ENCODE peak calls at places on chromosomes 16 and 17, in five cellular contexts. D, X, P, F and A are unnamed samples. For H3K9me3, the result is how much of the 10 kb centered on the place peaks cover.

GRCh38 chr16:52254753-52255152 is 292.2 kb downstream of the TOX3 start:
- DNase-seq in F (no peak), P (no peak), D (no peak), X (no peak), A (peak)

GRCh38 chr16:30841332-30841731 is 52.5 kb downstream of the BCL7C start:
- DNase-seq in F (no peak), P (no peak), X (no peak), D (no peak), A (no peak)

GRCh38 chr17:75720656-75721462 is at the start of gene ITGB4:
- DNase-seq in X (peak), D (peak), F (peak), P (peak), A (peak)

GRCh38 chr16:56389554-56389953 is 35.8 kb downstream of the AMFR start:
- DNase-seq in F (no peak), X (peak), P (no peak), D (no peak), A (peak)

GRCh38 chr17:2094891-2095535 is 40.1 kb downstream of the HIC1 start:
- DNase-seq in P (peak), X (no peak), F (peak), D (peak), A (peak)

GRCh38 chr17:67491009-67491677 is 114.1 kb downstream of the PITPNC1 start:
- DNase-seq in D (peak), X (peak), P (peak), F (no peak), A (no peak)

GRCh38 chr16:66874079-66874775 is 6.1 kb upstream of the PDP2 start:
- DNase-seq in D (no peak), X (peak), P (no peak), F (peak), A (no peak)

GRCh38 chr16:117381-118365 is 20.8 kb downstream of the NPRL3 start:
- DNase-seq in P (peak), X (no peak), D (peak), F (peak), A (peak)

GRCh38 chr16:2038359-2039285 is 9.0 kb downstream of the NTHL1 start:
- DNase-seq in D (peak), X (no peak), F (no peak), P (peak), A (no peak)

GRCh38 chr16:85716016-85716679 is 27.4 kb upstream of the GINS2 start:
- DNase-seq in D (no peak), P (no peak), X (no peak), F (no peak), A (no peak)

GRCh38 chr17:63423251-63423950 is 22.7 kb downstream of the CYB561 start:
- DNase-seq in F (no peak), X (peak), D (no peak), P (no peak), A (no peak)

GRCh38 chr17:36721560-36722120 is 120.3 kb downstream of the MRM1 start:
- DNase-seq in P (no peak), F (no peak), D (no peak), X (no peak), A (no peak)

GRCh38 chr17:34305606-34306005 is 13.6 kb upstream of the CCL8 start:
- DNase-seq in D (no peak), F (no peak), X (no peak), P (no peak), A (no peak)

GRCh38 chr16:75227361-75228142 is 8.8 kb downstream of the CTRB1 start:
- DNase-seq in P (no peak), F (no peak), D (no peak), X (no peak), A (no peak)

GRCh38 chr17:48488548-48489106 is 42.2 kb downstream of the HOXB1 start:
- DNase-seq in P (no peak), X (no peak), F (peak), D (no peak), A (no peak)

GRCh38 chr16:84735846-84736586 is 36.2 kb downstream of the USP10 start:
- DNase-seq in P (no peak), F (no peak), X (no peak), D (no peak), A (peak)

GRCh38 chr17:43839670-43840101 is 6.7 kb upstream of the MPP3 start:
- DNase-seq in D (no peak), X (peak), P (no peak), F (no peak), A (no peak)

GRCh38 chr16:75938818-75939217 is 212.5 kb upstream of the CPHXL start:
- DNase-seq in F (no peak), X (peak), D (no peak), P (no peak), A (no peak)

GRCh38 chr16:87707714-87708113 is 58.1 kb downstream of the KLHDC4 start:
- DNase-seq in X (no peak), D (no peak), P (no peak), F (no peak), A (no peak)

GRCh38 chr17:78818932-78819331 is 21.7 kb downstream of the USP36 start:
- DNase-seq in D (no peak), X (no peak), P (no peak), F (no peak), A (peak)

GRCh38 chr17:82734987-82735866 is at the start of gene FN3K:
- DNase-seq in D (peak), P (peak), F (no peak), X (peak), A (peak)

GRCh38 chr16:23327836-23328235 is 25.7 kb downstream of the SCNN1B start:
- DNase-seq in P (no peak), D (no peak), X (no peak), F (no peak), A (no peak)

GRCh38 chr17:77266891-77267341 is 126.1 kb downstream of the SEC14L1 start:
- DNase-seq in D (no peak), P (no peak), F (peak), X (no peak), A (peak)

GRCh38 chr17:76390003-76390421 is 5.6 kb downstream of the SPHK1 start:
- DNase-seq in P (no peak), D (no peak), X (no peak), F (no peak), A (peak)

GRCh38 chr17:72116692-72117469 is 3.9 kb upstream of the SOX9 start:
- DNase-seq in P (no peak), F (no peak), D (no peak), X (peak), A (peak)

DNA sequence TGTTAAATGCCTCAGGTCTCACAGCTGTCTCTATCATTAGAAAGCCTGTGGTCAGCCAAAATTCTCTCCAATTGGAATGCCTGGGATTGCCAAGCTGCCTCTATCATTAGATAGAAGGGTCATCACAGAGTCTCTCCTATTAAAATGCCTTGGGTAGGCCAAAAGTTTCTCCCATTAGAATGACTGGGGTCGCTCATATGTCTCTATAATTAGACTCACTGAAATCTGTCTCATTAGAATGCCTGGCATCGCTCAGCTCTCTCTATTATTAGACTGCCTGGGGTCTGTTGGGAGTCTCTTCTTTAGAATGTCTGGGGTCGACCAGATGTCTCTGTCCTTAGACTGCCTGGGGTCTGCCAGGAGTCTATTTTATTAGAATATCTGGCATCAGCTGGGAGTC is 2265.1 kb downstream of the TP53TG3F start:
- DNase-seq in F (no peak), P (no peak), X (no peak), D (no peak), A (no peak)
- H3K9me3 ChIP-seq in F (under half), P (under half), X (under half), D (under half), A (under half)

DNA sequence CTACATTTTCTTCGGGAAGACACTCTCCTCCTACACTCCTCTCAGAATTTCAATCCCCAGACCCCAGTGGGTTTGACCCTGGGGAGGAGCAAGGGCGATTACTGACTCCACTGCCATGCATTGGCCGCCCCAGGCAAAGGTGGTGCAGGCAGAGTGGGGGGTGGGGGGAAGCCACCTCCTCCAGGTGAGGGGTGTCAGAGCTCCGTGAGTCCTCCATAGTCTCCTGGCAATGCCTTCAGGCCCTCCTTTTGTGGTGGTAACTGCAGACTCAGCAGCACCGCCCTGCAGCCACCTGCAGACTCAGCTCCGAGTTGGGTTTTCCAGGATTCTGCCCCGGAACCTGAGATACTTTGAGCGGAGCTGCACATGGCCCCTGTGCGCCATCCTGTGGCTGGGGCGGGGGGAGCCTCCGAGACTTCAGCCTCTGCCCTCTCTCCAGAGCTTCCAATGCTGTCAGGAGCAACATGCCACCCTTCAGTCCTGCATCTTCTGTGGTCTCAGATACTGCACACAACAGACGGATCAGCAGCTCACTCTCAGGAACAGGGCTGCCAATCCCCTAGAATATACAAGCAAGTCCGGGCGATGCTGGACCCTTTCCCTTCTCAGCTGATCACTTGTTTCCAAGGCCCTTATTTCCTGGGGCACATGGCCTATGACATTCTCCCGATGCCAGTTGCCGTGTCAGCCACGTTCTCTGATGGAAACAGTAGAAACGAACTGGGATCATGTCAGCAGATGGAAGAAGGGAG is 2.4 kb upstream of the SLC47A2 start:
- DNase-seq in P (no peak), F (no peak), D (no peak), X (peak), A (no peak)
- TF ChIP-seq CTCF in P (no peak), F (peak), D (no peak), X (peak), A (peak)

DNA sequence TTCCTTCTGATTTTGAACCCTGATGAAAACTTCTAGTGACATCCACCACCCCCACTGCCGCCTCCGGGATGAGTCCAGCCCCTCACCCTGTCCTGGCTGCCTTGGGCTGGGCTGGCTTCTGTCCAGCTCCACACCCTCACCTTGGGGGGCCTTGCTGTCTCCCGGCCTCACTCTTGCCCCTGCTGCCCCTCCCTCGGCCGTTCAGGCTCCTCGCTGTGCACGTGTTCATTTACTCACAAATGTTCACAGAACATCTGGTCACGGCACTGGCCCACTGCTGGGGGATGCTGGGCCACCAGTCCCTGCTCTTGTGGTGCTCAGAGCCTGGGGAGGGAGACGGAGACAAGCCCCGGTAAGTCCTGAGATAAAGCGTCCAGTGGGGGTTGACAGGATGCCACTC is 40.6 kb downstream of the PRMT7 start:
- DNase-seq in D (no peak), P (no peak), F (no peak), X (no peak), A (no peak)
- H3K27ac ChIP-seq in D (no peak), P (no peak), F (no peak), X (no peak), A (no peak)

DNA sequence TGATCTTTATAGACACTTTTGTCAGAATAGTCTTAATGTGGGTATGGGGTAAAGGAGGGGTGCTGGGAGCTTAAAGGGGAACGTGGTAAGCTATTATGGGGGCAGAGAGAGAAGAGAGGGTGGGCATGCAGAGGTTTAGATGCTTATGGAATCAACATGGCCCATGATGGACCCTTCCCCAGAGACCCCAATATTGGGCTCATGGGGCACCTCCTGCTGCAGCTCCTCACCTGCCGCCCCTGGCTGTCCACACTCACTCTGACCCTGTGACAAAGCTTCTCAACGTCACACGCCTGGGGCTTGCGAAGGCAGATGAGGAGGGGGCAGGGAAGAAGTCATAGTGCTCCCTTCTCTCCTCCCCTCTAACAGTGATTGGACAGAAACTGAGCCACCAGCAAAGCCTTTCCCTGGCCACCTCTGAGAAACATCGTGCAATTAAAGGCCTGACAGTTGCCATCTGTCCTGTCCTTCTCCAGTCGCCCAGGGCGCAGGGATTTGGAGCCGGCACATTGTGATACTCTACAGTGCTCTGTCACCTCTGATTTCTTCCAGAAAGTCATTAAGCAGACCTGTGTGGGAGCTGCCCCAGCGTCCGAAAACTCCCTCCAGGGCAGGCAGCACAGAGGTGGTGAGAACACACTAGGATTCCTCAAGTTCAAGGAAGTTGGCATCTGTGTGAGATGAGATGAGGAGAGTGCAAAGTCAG is 95.4 kb downstream of the SHISA6 start:
- DNase-seq in X (no peak), P (no peak), D (no peak), F (no peak), A (no peak)
- H3K9me3 ChIP-seq in X (under half), P (under half), D (under half), F (under half), A (under half)

GRCh38 chr17:15247891-15248529 is 17.1 kb downstream of the PMP22 start:
- DNase-seq in P (no peak), F (peak), X (peak), D (no peak), A (peak)
- TF ChIP-seq CTCF in P (peak), F (peak), X (peak), D (no peak), A (peak)

GRCh38 chr17:14057591-14057990 is 11.7 kb upstream of the COX10 start:
- DNase-seq in X (no peak), F (no peak), P (no peak), D (no peak), A (no peak)

GRCh38 chr17:14051692-14052091 is 17.6 kb upstream of the COX10 start:
- DNase-seq in X (no peak), F (no peak), P (no peak), D (no peak), A (no peak)

GRCh38 chr17:14048169-14048568 is 21.1 kb upstream of the COX10 start:
- DNase-seq in F (no peak), X (no peak), P (no peak), D (no peak), A (no peak)

GRCh38 chr17:14050616-14051015 is 18.7 kb upstream of the COX10 start:
- DNase-seq in X (no peak), P (no peak), F (no peak), D (no peak), A (no peak)

GRCh38 chr17:14052886-14053615 is 16.3 kb upstream of the COX10 start:
- DNase-seq in X (peak), P (no peak), D (no peak), F (no peak), A (no peak)
- H3K27ac ChIP-seq in X (no peak), P (no peak), D (no peak), F (no peak), A (no peak)